ENCODE peak calls at places on chromosomes 6 and 20, in seven cellular contexts. B is brain microvascular endothelial cell; Y is NCI-H510A treated with DMSO at 0.1 percent for 48 hours; J is mucosa of gallbladder; D is GM04504; A is activated CD8-positive, alpha-beta memory T cell treated with anti-CD3 and anti-CD28 coated beads for 48 hours; P is activated CD4-positive, CD25-positive, alpha-beta regulatory T cell. I is an unnamed sample.

GRCh38 chr20:1469925-1470571 is 3.4 kb upstream of the NSFL1C start:
- DNase-seq in P (no peak), A (no peak), Y (peak), J (peak), B (peak), D (peak), I (peak)

GRCh38 chr6:86205980-86206379 is 563.3 kb upstream of the SYNCRIP start:
- DNase-seq in A (no peak), J (no peak), Y (no peak), D (no peak), B (no peak), P (no peak), I (no peak)

GRCh38 chr6:93424303-93425064 is 5.1 kb upstream of the EPHA7 start:
- DNase-seq in Y (no peak), B (no peak), J (no peak), D (no peak), P (no peak), A (no peak), I (no peak)

GRCh38 chr6:41583576-41583975 is 37.4 kb downstream of the FOXP4 start:
- DNase-seq in J (no peak), P (no peak), B (no peak), Y (no peak), D (no peak), A (no peak), I (no peak)

GRCh38 chr6:110415297-110415916 is at the start of gene DDO:
- DNase-seq in J (peak), D (no peak), P (no peak), Y (no peak), A (no peak), B (no peak), I (peak)

GRCh38 chr6:44156494-44157151 is 2.0 kb upstream of the CAPN11 start:
- DNase-seq in J (no peak), D (no peak), A (no peak), Y (no peak), B (no peak), P (no peak), I (no peak)

GRCh38 chr20:62381202-62381797 is 5.6 kb upstream of the RPS21 start:
- DNase-seq in D (no peak), A (no peak), J (no peak), B (peak), P (no peak), Y (no peak), I (peak)

GRCh38 chr6:121607716-121608115 is 172.3 kb downstream of the GJA1 start:
- DNase-seq in J (no peak), B (no peak), P (no peak), A (no peak), D (no peak), Y (no peak), I (no peak)

GRCh38 chr20:49608752-49609670 is 41.1 kb upstream of the PTGIS start:
- DNase-seq in B (peak), Y (peak), D (no peak), A (no peak), J (peak), P (peak), I (peak)

GRCh38 chr20:34639755-34640222 is 37.1 kb downstream of the PIGU start:
- DNase-seq in J (no peak), B (no peak), Y (peak), P (no peak), A (no peak), D (no peak), I (no peak)

GRCh38 chr6:82396964-82397761 is 33.5 kb downstream of the TPBG start:
- DNase-seq in B (peak), Y (no peak), D (peak), A (no peak), P (no peak), J (no peak), I (peak)

GRCh38 chr6:52115145-52115741 is 27.8 kb upstream of the PKHD1 start:
- DNase-seq in Y (no peak), D (no peak), J (no peak), B (no peak), A (no peak), P (no peak), I (no peak)

GRCh38 chr6:81997091-81997926 is 244.8 kb upstream of the TENT5A start:
- DNase-seq in B (peak), J (no peak), D (peak), Y (no peak), P (no peak), A (no peak), I (no peak)

GRCh38 chr6:48183816-48184215 is 72.8 kb upstream of the PTCHD4 start:
- DNase-seq in B (no peak), A (no peak), Y (no peak), J (no peak), P (no peak), D (no peak), I (no peak)

GRCh38 chr6:85403331-85404015 is 46.4 kb upstream of the NT5E start:
- DNase-seq in D (peak), P (no peak), A (no peak), Y (no peak), J (no peak), B (peak), I (no peak)

GRCh38 chr6:76876922-76877553 is 586.3 kb downstream of the HTR1B start:
- DNase-seq in P (no peak), B (peak), D (peak), Y (peak), A (no peak), J (peak), I (no peak)

GRCh38 chr20:61861054-61861841 is 204.4 kb downstream of the TAF4 start:
- DNase-seq in A (no peak), B (no peak), P (no peak), D (no peak), J (no peak), Y (no peak), I (no peak)

GRCh38 chr6:72933216-72933615 is 292.1 kb downstream of the KHDC1L start:
- DNase-seq in D (no peak), Y (no peak), P (no peak), A (no peak), J (no peak), B (no peak), I (no peak)

GRCh38 chr6:54291738-54292137 is 16.5 kb upstream of the TINAG start:
- DNase-seq in B (no peak), P (no peak), D (no peak), Y (no peak), A (no peak), J (no peak), I (no peak)

GRCh38 chr6:84618836-84619235 is 145.6 kb downstream of the TBX18 start:
- DNase-seq in B (peak), J (no peak), P (no peak), D (no peak), Y (no peak), A (no peak), I (no peak)

GRCh38 chr6:14540276-14540675 is 422.7 kb downstream of the CD83 start:
- DNase-seq in P (no peak), A (no peak), Y (no peak), B (peak), J (no peak), D (no peak), I (no peak)

GRCh38 chr6:24240380-24240779 is 114.4 kb downstream of the NRSN1 start:
- DNase-seq in Y (no peak), D (no peak), P (no peak), A (no peak), J (no peak), B (no peak), I (no peak)

GRCh38 chr20:33407251-33407650 is 5.9 kb upstream of the CDK5RAP1 start:
- DNase-seq in B (no peak), A (no peak), Y (no peak), P (no peak), J (no peak), D (no peak), I (no peak)

GRCh38 chr20:61173966-61174725 is 77.9 kb upstream of the CDH4 start:
- DNase-seq in D (peak), Y (no peak), B (no peak), J (no peak), P (no peak), A (no peak), I (no peak)

GRCh38 chr6:147108256-147108910 is 95.8 kb upstream of the STXBP5 start:
- DNase-seq in A (no peak), J (no peak), D (no peak), Y (no peak), P (no peak), B (no peak), I (no peak)

GRCh38 chr20:37179671-37180524 is 550 bp upstream of the MROH8 start:
- DNase-seq in D (peak), B (peak), J (no peak), A (no peak), Y (no peak), P (no peak), I (no peak)

GRCh38 chr20:48332555-48332954 is 495.2 kb downstream of the PREX1 start:
- DNase-seq in D (peak), A (no peak), Y (no peak), P (no peak), B (no peak), J (no peak), I (no peak)

GRCh38 chr20:53070224-53070623 is 98.1 kb downstream of the TSHZ2 start:
- DNase-seq in J (no peak), Y (no peak), D (no peak), P (no peak), B (no peak), A (no peak), I (no peak)

GRCh38 chr6:24761193-24761835 is 13.4 kb upstream of the GMNN start:
- DNase-seq in D (no peak), B (no peak), P (no peak), A (no peak), J (no peak), Y (no peak), I (no peak)

GRCh38 chr6:36444470-36444869 is 1.7 kb downstream of the KCTD20 start:
- DNase-seq in Y (no peak), B (peak), P (no peak), A (no peak), J (no peak), D (no peak), I (no peak)

GRCh38 chr20:17889226-17889625 is 79.4 kb downstream of the SNX5 start:
- DNase-seq in J (no peak), B (no peak), Y (no peak), A (no peak), P (no peak), D (no peak), I (no peak)

GRCh38 chr20:33653900-33654596 is 8.1 kb upstream of the C20orf144 start:
- DNase-seq in D (no peak), J (peak), Y (peak), B (no peak), A (no peak), P (no peak), I (peak)

I was measured in uterus.